ENCODE peak calls at places on chromosomes 13 and 19, in five cellular contexts. O is H1, U is GM12878, A is K562, T is HepG2. M is an unnamed sample. For H3K4me1, the result is how much of the 10 kb centered on the place peaks cover.

GRCh38 chr13:109782066-109782822 is 4.1 kb downstream of the IRS2 start:
- DNase-seq in O (no peak), T (no peak), U (no peak), A (no peak), M (no peak)

GRCh38 chr13:74036373-74036772 is 97.8 kb downstream of the KLF12 start:
- DNase-seq in U (no peak), T (no peak), O (no peak), A (no peak), M (no peak)

GRCh38 chr19:3982701-3983541 is 2.3 kb downstream of the EEF2 start:
- DNase-seq in T (peak), A (no peak), U (no peak), O (peak), M (no peak)

GRCh38 chr13:110379905-110380341 is 72.8 kb downstream of the COL4A2 start:
- DNase-seq in O (peak), T (no peak), A (no peak), U (no peak), M (no peak)

GRCh38 chr13:22812793-22813192 is 368.0 kb upstream of the SGCG start:
- DNase-seq in O (no peak), A (peak), U (no peak), T (no peak), M (no peak)

GRCh38 chr19:49739933-49740332 is 23.2 kb downstream of the TSKS start:
- DNase-seq in A (no peak), O (no peak), T (no peak), U (no peak), M (no peak)

GRCh38 chr19:49866933-49867782 is at the start of gene PNKP:
- DNase-seq in T (peak), A (peak), U (no peak), O (peak), M (peak)

GRCh38 chr13:39326471-39326870 is 276.5 kb downstream of the LHFPL6 start:
- DNase-seq in U (no peak), A (no peak), O (no peak), T (no peak), M (no peak)

GRCh38 chr13:64758520-64758919 is 2471.6 kb downstream of the PCDH9 start:
- DNase-seq in O (no peak), T (no peak), U (no peak), A (no peak), M (no peak)

GRCh38 chr13:49265822-49266221 is 18.1 kb downstream of the CDADC1 start:
- DNase-seq in O (no peak), T (no peak), U (no peak), A (no peak), M (no peak)

GRCh38 chr13:111658150-111659100 is 338.0 kb downstream of the TEX29 start:
- DNase-seq in T (no peak), U (no peak), A (no peak), O (peak), M (no peak)

GRCh38 chr19:41554902-41555301 is 21.1 kb upstream of the CEACAM21 start:
- DNase-seq in T (no peak), A (no peak), O (no peak), U (no peak), M (no peak)

GRCh38 chr13:24627864-24628418 is 52.3 kb upstream of the ATP12A start:
- DNase-seq in U (no peak), T (no peak), A (peak), O (no peak), M (no peak)

GRCh38 chr13:24625870-24626419 is 54.3 kb upstream of the ATP12A start:
- DNase-seq in T (no peak), O (no peak), U (no peak), A (no peak), M (no peak)

GRCh38 chr13:24625324-24625723 is 54.9 kb upstream of the ATP12A start:
- DNase-seq in A (no peak), O (no peak), U (no peak), T (no peak), M (no peak)

GRCh38 chr13:24626449-24626848 is 53.8 kb upstream of the ATP12A start:
- DNase-seq in U (no peak), A (no peak), T (no peak), O (no peak), M (no peak)

DNA sequence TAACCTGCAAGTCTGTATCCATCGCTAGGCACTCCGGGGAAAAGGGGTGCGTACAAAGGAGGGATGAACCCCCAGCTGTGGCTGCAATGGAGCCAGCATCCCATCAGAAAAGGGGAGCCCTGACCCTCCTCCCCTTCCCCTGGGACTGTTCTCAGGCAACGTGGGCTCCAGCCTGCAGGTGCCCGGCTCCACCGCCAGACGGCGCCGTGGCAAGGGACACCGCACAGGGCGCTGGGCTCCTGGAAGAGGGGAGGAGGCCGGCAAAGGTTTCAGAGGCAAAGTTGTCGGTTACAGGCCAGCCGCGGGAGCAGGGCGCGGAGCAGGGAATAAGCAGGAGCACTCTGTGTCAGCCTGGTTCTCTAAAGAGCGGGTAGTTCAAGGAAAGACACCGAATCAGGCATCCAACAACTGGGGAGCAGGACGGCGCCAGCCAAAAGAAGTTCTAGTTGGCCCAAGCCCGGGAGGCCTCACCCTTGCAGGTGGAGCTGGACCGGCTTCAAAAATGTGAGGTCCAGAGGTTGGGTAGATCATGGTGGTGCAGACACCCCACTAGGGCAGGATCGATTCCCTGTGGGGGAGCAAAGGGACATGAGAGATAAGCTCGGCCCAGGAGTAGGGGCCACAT is 53.0 kb upstream of the ATP12A start:
- DNase-seq in O (peak), U (no peak), A (peak), T (peak), M (peak)
- TF ChIP-seq ATF3 in O (no peak), U (no peak), A (no peak), T (no peak), M (no peak)

DNA sequence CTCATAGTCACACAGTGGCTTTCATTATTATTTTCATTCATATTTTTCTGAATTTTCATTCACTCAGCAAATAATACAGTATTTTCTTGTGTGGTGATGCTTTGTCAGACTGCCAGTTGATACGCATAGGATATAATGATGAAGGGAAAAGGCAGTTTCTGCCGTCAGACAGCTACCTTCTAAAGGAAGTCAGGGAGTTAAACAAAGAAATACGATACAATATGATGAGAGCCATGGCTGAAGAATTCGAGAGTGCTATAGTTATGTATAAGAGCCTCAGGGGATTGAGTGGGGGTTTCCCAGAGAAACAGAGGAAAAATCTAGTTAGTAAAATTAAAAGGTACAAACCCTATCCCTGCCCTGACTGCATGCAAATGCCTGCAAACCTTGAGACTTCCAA is 479.1 kb downstream of the OLFM4 start:
- DNase-seq in T (no peak), A (no peak), O (no peak), U (no peak), M (no peak)
- TF ChIP-seq RAD21 in T (no peak), A (no peak), O (no peak), U (no peak), M (no peak)

GRCh38 chr19:18502236-18502632 is 19.6 kb downstream of the ELL start:
- DNase-seq in U (no peak), O (no peak), T (no peak), A (no peak), M (no peak)
- H3K4me1 ChIP-seq in U (under half), O (under half), T (half or more), A (under half), M (under half)

GRCh38 chr19:47363758-47364529 is 14.8 kb downstream of the DHX34 start:
- DNase-seq in T (no peak), A (peak), U (no peak), O (no peak), M (no peak)
- TF ChIP-seq ATF3 in T (no peak), A (no peak), U (no peak), O (no peak), M (no peak)